ENCODE peak calls at places on chromosomes 11 and 22, in four cellular contexts. A is ovary, Z is Peyer's patch, R is thyroid gland. W is an unnamed sample.
A peak's percentile ranks its signal among the peaks of the same experiment; 100 is the strongest.

GRCh38 chr11:101127699-101128570 is 1.7 kb downstream of the PGR start:
- DNase-seq in A (peak; percentile 49), Z (peak; percentile 49), R (peak; percentile 24), W (peak; percentile 71)

GRCh38 chr11:132838621-132839020 is 693.7 kb downstream of the OPCML start:
- DNase-seq in A (no peak), Z (no peak), R (no peak), W (no peak)

GRCh38 chr11:131488208-131488607 is 117.8 kb downstream of the NTM start:
- DNase-seq in A (no peak), Z (no peak), R (no peak), W (no peak)

GRCh38 chr22:37746366-37747089 is 49.7 kb downstream of the TRIOBP start:
- DNase-seq in A (peak; percentile 47), Z (peak; percentile 63), R (peak; percentile 40), W (no peak)

GRCh38 chr22:25388866-25389540 is 169.6 kb downstream of the CRYBB2 start:
- DNase-seq in A (no peak), Z (no peak), R (no peak), W (no peak)

GRCh38 chr11:68345776-68346728 is 33.7 kb downstream of the LRP5 start:
- DNase-seq in A (no peak), Z (no peak), R (peak; percentile 32), W (no peak)

GRCh38 chr11:67273260-67273990 is 7.2 kb downstream of the GRK2 start:
- DNase-seq in A (peak; percentile 23), Z (peak; percentile 47), R (peak; percentile 2), W (peak; percentile 67)

GRCh38 chr22:24976442-24977218 is 24.1 kb downstream of the KIAA1671 start:
- DNase-seq in A (peak; percentile 69), Z (no peak), R (no peak), W (no peak)

GRCh38 chr22:37818397-37819099 is 4.6 kb upstream of the GALR3 start:
- DNase-seq in A (peak; percentile 62), Z (peak; percentile 84), R (peak; percentile 59), W (peak; percentile 83)

GRCh38 chr11:134646561-134646960 is 234.5 kb upstream of the B3GAT1 start:
- DNase-seq in A (no peak), Z (peak; percentile 30), R (no peak), W (peak; percentile 29)

GRCh38 chr11:18936002-18936673 is 3.1 kb downstream of the MRGPRX1 start:
- DNase-seq in A (no peak), Z (no peak), R (no peak), W (no peak)

GRCh38 chr11:76480241-76480640 is 35.4 kb downstream of the EMSY start:
- DNase-seq in A (no peak), Z (no peak), R (no peak), W (no peak)

GRCh38 chr11:66607126-66607834 is 9.2 kb upstream of the RBM14 start:
- DNase-seq in A (peak; percentile 85), Z (peak; percentile 82), R (peak; percentile 20), W (peak; percentile 96)

GRCh38 chr11:132858203-132858602 is 674.1 kb downstream of the OPCML start:
- DNase-seq in A (no peak), Z (no peak), R (no peak), W (no peak)

GRCh38 chr11:95100856-95101507 is 11.3 kb downstream of the ENDOD1 start:
- DNase-seq in A (no peak), Z (no peak), R (no peak), W (no peak)

GRCh38 chr11:100778386-100778785 is 91.3 kb downstream of the ARHGAP42 start:
- DNase-seq in A (no peak), Z (no peak), R (no peak), W (no peak)

GRCh38 chr11:125001849-125002248 is 47.8 kb downstream of the CCDC15 start:
- DNase-seq in A (no peak), Z (no peak), R (no peak), W (no peak)

GRCh38 chr22:44219101-44219870 is 38.6 kb downstream of the PARVG start:
- DNase-seq in A (no peak), Z (no peak), R (no peak), W (no peak)

GRCh38 chr22:25747245-25747944 is 5.4 kb downstream of the MYO18B start:
- DNase-seq in A (peak; percentile 27), Z (no peak), R (peak; percentile 11), W (no peak)

GRCh38 chr11:92376146-92376599 is 151.6 kb downstream of the FAT3 start:
- DNase-seq in A (no peak), Z (no peak), R (no peak), W (no peak)

GRCh38 chr11:27626938-27627586 is 73.2 kb downstream of the BDNF start:
- DNase-seq in A (no peak), Z (no peak), R (no peak), W (no peak)

GRCh38 chr11:119107538-119108150 is 500 bp downstream of the C2CD2L start:
- DNase-seq in A (no peak), Z (peak; percentile 53), R (no peak), W (no peak)

GRCh38 chr22:24432059-24432853 is 4.9 kb downstream of the ADORA2A start:
- DNase-seq in A (peak; percentile 69), Z (peak; percentile 61), R (peak; percentile 83), W (peak; percentile 87)

GRCh38 chr11:19577849-19578619 is 134.6 kb upstream of the NAV2 start:
- DNase-seq in A (peak; percentile 52), Z (no peak), R (peak; percentile 14), W (peak; percentile 96)

GRCh38 chr11:27720277-27720830 is 20.1 kb upstream of the BDNF start:
- DNase-seq in A (no peak), Z (no peak), R (peak; percentile 39), W (no peak)

GRCh38 chr11:128580612-128581011 is 6.7 kb downstream of the ETS1 start:
- DNase-seq in A (no peak), Z (no peak), R (no peak), W (no peak)

GRCh38 chr11:67400251-67400941 is 1.3 kb downstream of the PPP1CA start:
- DNase-seq in A (no peak), Z (peak; percentile 78), R (no peak), W (peak; percentile 93)

GRCh38 chr22:19631899-19632670 is 82.2 kb upstream of the SEPTIN5 start:
- DNase-seq in A (no peak), Z (no peak), R (no peak), W (peak; percentile 43)

GRCh38 chr11:72962084-72962483 is 147.9 kb downstream of the ATG16L2 start:
- DNase-seq in A (no peak), Z (no peak), R (no peak), W (no peak)

GRCh38 chr11:61621917-61622585 is 41.2 kb upstream of the SYT7 start:
- DNase-seq in A (no peak), Z (no peak), R (no peak), W (no peak)

GRCh38 chr11:16897460-16898061 is 116.7 kb downstream of the PLEKHA7 start:
- DNase-seq in A (no peak), Z (no peak), R (peak; percentile 17), W (no peak)

DNA sequence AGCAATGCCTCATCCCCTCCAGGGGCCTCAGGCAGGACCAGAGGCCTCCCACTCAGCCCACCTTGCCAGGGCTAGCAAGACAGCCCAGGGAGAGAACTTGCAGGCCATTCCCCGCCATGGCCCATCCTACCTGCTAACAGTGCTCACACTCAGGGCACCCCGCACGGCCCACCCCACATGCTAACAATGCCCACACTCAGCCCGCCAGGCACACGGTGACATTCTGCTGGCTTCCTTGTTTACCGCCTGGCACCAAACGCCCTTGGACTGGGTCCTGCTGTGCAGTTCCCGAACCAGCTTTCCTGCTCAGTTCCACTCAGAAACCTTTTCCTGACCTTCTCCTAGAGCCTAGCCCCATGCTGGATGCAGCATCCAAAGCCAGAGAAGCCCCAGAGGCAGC is 33.5 kb upstream of the FADD start:
- DNase-seq in A (no peak), Z (no peak), R (no peak), W (no peak)
- TF ChIP-seq POLR2A in A (no peak), Z (no peak), R (no peak), W (no peak)

GRCh38 chr11:106077609-106078517 is at the start of gene AASDHPPT:
- DNase-seq in A (peak; percentile 34), Z (no peak), R (peak; percentile 6), W (no peak)
- TF ChIP-seq POLR2A in A (peak; percentile 36), Z (no peak), R (peak; percentile 65), W (no peak)

GRCh38 chr11:112029460-112029859 is 4.3 kb downstream of the DLAT start:
- DNase-seq in A (no peak), Z (no peak), R (no peak), W (no peak)

GRCh38 chr11:112025682-112026081 is 474 bp downstream of the DLAT start:
- DNase-seq in A (no peak), Z (no peak), R (no peak), W (no peak)

GRCh38 chr11:112024178-112024777 is 930 bp upstream of the DLAT start:
- DNase-seq in A (no peak), Z (no peak), R (peak; percentile 15), W (no peak)

GRCh38 chr11:112023104-112023503 is 2.1 kb upstream of the DLAT start:
- DNase-seq in A (no peak), Z (no peak), R (no peak), W (no peak)

GRCh38 chr11:112024778-112025678 is at the start of gene DLAT:
- DNase-seq in A (peak; percentile 80), Z (peak; percentile 92), R (peak; percentile 90), W (peak; percentile 91)
- TF ChIP-seq POLR2A in A (peak; percentile 49), Z (peak; percentile 59), R (peak; percentile 73), W (peak; percentile 40)

DNA sequence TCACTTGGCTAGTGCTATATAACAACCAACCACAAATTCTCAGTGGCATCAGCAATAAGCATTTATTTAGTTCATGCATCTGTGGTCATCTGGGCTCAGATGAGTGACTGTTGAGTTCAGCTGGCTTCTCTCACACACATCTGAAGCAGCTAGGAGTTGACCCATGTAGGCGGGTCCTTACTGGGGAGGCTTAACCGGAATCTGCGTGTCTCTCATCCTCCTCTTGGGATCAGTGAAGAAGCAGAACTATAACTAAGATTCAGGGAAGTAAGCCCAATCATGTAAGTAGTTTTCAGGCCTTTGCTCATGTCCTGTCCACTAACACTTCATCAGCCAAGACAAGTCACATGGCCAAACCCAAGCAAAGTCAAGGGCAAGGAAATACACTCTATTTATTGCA is 236.2 kb downstream of the C11orf87 start:
- DNase-seq in A (no peak), Z (no peak), R (no peak), W (no peak)
- TF ChIP-seq POLR2A in A (no peak), Z (no peak), R (no peak), W (no peak)

GRCh38 chr11:78418584-78419211 is 1.1 kb upstream of the GAB2 start:
- DNase-seq in A (no peak), Z (no peak), R (no peak), W (no peak)
- TF ChIP-seq POLR2A in A (no peak), Z (no peak), R (no peak), W (no peak)

DNA sequence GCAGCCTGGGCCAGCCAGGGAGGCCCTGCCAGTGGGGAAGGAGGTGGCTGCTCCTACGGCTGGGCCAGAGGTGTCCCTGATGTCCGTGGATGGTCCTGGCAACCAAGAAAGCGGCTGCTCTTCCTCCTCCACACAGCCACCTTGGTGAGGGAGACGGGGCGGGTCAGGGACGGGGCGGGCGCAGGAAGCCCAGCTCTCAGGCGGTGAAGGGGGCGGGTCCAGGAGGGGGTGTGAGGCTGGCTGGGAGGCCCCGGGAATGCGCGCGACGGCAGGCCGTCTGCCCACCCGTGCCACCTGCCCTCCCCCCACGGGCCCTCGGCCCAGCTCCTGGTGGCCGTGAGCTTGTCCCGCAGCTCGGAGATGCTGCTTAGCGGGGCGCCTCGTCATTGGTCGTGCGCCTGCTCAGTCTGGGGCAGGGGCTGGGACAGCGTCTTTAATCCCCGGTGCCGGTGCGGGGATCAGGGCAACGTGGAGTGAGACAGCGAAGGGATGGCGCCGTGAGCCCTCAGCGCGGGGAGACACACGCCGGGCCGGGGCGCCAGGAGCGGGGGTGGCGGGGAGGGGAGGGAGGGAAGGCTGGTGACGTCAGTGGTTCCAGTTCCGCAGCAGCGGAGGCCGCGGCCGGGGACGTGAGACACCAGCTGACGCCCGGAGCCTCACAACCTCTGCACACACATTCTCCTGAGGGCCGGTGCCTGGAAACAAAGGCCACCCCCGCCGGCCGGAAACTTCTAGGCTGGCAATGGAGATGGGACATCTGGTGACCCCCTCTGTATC is 6.7 kb upstream of the BRSK2 start:
- DNase-seq in A (peak; percentile 79), Z (peak; percentile 71), R (peak; percentile 75), W (peak; percentile 94)
- TF ChIP-seq POLR2A in A (no peak), Z (no peak), R (no peak), W (no peak)